ENCODE peak calls at places on chromosomes 12 and 14, in seven cellular contexts. X is heart right ventricle; Q is right atrium auricular region; M is CD8-positive, alpha-beta T cell; Y is tibial nerve; V is tibial artery; S is naive thymus-derived CD4-positive, alpha-beta T cell. G is an unnamed sample.
A peak's percentile ranks its signal among the peaks of the same experiment; 100 is the strongest.

GRCh38 chr12:47778842-47779241 is 5.8 kb downstream of the SLC48A1 start:
- DNase-seq in X (no peak), Q (no peak), M (no peak), Y (no peak), V (no peak), S (no peak), G (no peak)

GRCh38 chr12:113341535-113341934 is 6.6 kb upstream of the SLC8B1 start:
- DNase-seq in X (no peak), Q (no peak), M (no peak), Y (no peak), V (no peak), S (no peak), G (no peak)

GRCh38 chr14:25406818-25407217 is 356.9 kb upstream of the STXBP6 start:
- DNase-seq in X (no peak), Q (no peak), M (no peak), Y (no peak), V (no peak), S (no peak), G (no peak)

GRCh38 chr14:96136361-96136760 is 68.3 kb upstream of the BDKRB2 start:
- DNase-seq in X (no peak), Q (no peak), M (no peak), Y (no peak), V (no peak), S (no peak), G (no peak)

GRCh38 chr12:53982616-53983579 is 2.0 kb upstream of the HOXC10 start:
- DNase-seq in X (no peak), Q (no peak), M (no peak), Y (no peak), V (no peak), S (no peak), G (no peak)

GRCh38 chr14:77864580-77864979 is 64.7 kb downstream of the ADCK1 start:
- DNase-seq in X (no peak), Q (no peak), M (no peak), Y (no peak), V (no peak), S (no peak), G (no peak)

GRCh38 chr12:128290938-128291337 is 24.0 kb downstream of the TMEM132C start:
- DNase-seq in X (no peak), Q (peak; percentile 43), M (no peak), Y (no peak), V (no peak), S (no peak), G (no peak)

GRCh38 chr12:108180255-108181094 is 51.4 kb downstream of the WSCD2 start:
- DNase-seq in X (no peak), Q (no peak), M (no peak), Y (no peak), V (no peak), S (no peak), G (no peak)

GRCh38 chr14:38999949-39000348 is 103.1 kb downstream of the SEC23A start:
- DNase-seq in X (no peak), Q (no peak), M (no peak), Y (no peak), V (no peak), S (no peak), G (no peak)

GRCh38 chr14:49134940-49135339 is 451.2 kb downstream of the RPS29 start:
- DNase-seq in X (no peak), Q (no peak), M (no peak), Y (no peak), V (no peak), S (no peak), G (no peak)

GRCh38 chr14:74649167-74649566 is 37.1 kb upstream of the LTBP2 start:
- DNase-seq in X (no peak), Q (no peak), M (no peak), Y (no peak), V (no peak), S (no peak), G (no peak)

GRCh38 chr14:101412741-101413140 is 148.6 kb upstream of the DIO3 start:
- DNase-seq in X (no peak), Q (no peak), M (no peak), Y (no peak), V (no peak), S (no peak), G (no peak)

GRCh38 chr12:6635375-6635855 is 344 bp downstream of the LPAR5 start:
- DNase-seq in X (no peak), Q (no peak), M (peak; percentile 72), Y (no peak), V (no peak), S (peak; percentile 47), G (no peak)

GRCh38 chr12:95582230-95583058 is 31.2 kb upstream of the USP44 start:
- DNase-seq in X (no peak), Q (no peak), M (no peak), Y (no peak), V (no peak), S (no peak), G (no peak)

GRCh38 chr12:6826734-6827436 is 1.3 kb upstream of the P3H3 start:
- DNase-seq in X (no peak), Q (no peak), M (no peak), Y (no peak), V (no peak), S (no peak), G (no peak)

GRCh38 chr12:54749191-54749818 is 101.1 kb upstream of the DCD start:
- DNase-seq in X (no peak), Q (no peak), M (no peak), Y (peak; percentile 17), V (no peak), S (peak; percentile 44), G (no peak)

GRCh38 chr14:104429291-104429861 is 150.2 kb upstream of the C14orf180 start:
- DNase-seq in X (peak; percentile 13), Q (peak; percentile 34), M (no peak), Y (no peak), V (no peak), S (no peak), G (peak; percentile 54)

GRCh38 chr14:104426771-104427125 is 152.8 kb upstream of the C14orf180 start:
- DNase-seq in X (no peak), Q (peak; percentile 9), M (no peak), Y (no peak), V (no peak), S (no peak), G (no peak)

GRCh38 chr14:104428860-104429259 is 150.7 kb upstream of the C14orf180 start:
- DNase-seq in X (no peak), Q (peak; percentile 30), M (no peak), Y (no peak), V (no peak), S (no peak), G (no peak)

GRCh38 chr14:104427126-104427851 is 152.3 kb upstream of the C14orf180 start:
- DNase-seq in X (no peak), Q (peak; percentile 21), M (no peak), Y (peak; percentile 1), V (no peak), S (no peak), G (no peak)

GRCh38 chr14:104428333-104428851 is 151.2 kb upstream of the C14orf180 start:
- DNase-seq in X (no peak), Q (peak; percentile 13), M (no peak), Y (no peak), V (no peak), S (no peak), G (no peak)
- H3K4me1 ChIP-seq in X (no peaks in the 10 kb centered on the region), Q (peaks cover 9% of the 10 kb centered on the region), M (no peaks in the 10 kb centered on the region), Y (no peaks in the 10 kb centered on the region), V (no peaks in the 10 kb centered on the region), S (no peaks in the 10 kb centered on the region), G (no peaks in the 10 kb centered on the region)

GRCh38 chr14:22526744-22527143 is 62.3 kb downstream of the DAD1 start:
- DNase-seq in X (no peak), Q (no peak), M (no peak), Y (no peak), V (no peak), S (no peak), G (no peak)
- H3K27ac ChIP-seq in X (no peak overlapping the region), Q (no peak overlapping the region), M (peak overlapping the region; percentile 27), Y (no peak overlapping the region), V (no peak overlapping the region), S (peak overlapping the region; percentile 90), G (no peak overlapping the region)

GRCh38 chr12:49655595-49656236 is 32.4 kb downstream of the PRPF40B start:
- DNase-seq in X (no peak), Q (no peak), M (no peak), Y (no peak), V (no peak), S (no peak), G (no peak)
- H3K36me3 ChIP-seq in X (peaks cover 99% of the 10 kb centered on the region), Q (peaks cover 45% of the 10 kb centered on the region), M (peaks cover 15% of the 10 kb centered on the region), Y (peaks cover 14% of the 10 kb centered on the region), V (peaks cover 64% of the 10 kb centered on the region), S (peaks cover 8% of the 10 kb centered on the region), G (peaks cover 19% of the 10 kb centered on the region)

GRCh38 chr12:67394600-67394999 is 125.4 kb downstream of the CAND1 start:
- DNase-seq in X (peak; percentile 41), Q (peak; percentile 83), M (no peak), Y (peak; percentile 30), V (peak; percentile 31), S (no peak), G (peak; percentile 74)

GRCh38 chr12:67388331-67389163 is 119.4 kb downstream of the CAND1 start:
- DNase-seq in X (no peak), Q (no peak), M (no peak), Y (no peak), V (no peak), S (no peak), G (no peak)

GRCh38 chr12:67386869-67387570 is 117.9 kb downstream of the CAND1 start:
- DNase-seq in X (no peak), Q (no peak), M (no peak), Y (no peak), V (no peak), S (no peak), G (no peak)

GRCh38 chr12:67391034-67391433 is 121.9 kb downstream of the CAND1 start:
- DNase-seq in X (no peak), Q (no peak), M (no peak), Y (no peak), V (no peak), S (no peak), G (no peak)

DNA sequence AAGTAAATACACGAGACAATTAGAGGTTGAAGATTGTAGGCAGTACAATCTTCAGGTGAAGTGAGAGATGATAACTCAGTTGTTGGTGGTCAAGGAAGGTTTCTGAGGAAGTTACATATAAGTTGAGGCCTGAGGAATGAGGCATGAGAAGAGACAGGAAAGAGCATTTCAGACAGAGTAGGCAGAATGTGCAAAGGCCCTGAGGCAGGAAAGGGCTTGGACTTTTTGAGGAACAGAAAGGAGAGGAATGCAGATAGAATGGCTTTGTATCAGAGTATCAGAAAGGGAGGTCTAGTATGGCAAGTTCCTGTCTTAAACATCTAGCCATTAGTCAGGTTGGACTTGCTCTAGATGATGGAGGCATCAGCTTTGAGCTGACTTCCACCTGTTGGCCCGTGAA is 122.5 kb downstream of the CAND1 start:
- DNase-seq in X (no peak), Q (no peak), M (no peak), Y (no peak), V (no peak), S (no peak), G (no peak)
- H3K4me1 ChIP-seq in X (no peaks in the 10 kb centered on the region), Q (peaks cover 8% of the 10 kb centered on the region), M (no peaks in the 10 kb centered on the region), Y (no peaks in the 10 kb centered on the region), V (no peaks in the 10 kb centered on the region), S (no peaks in the 10 kb centered on the region), G (peaks cover 4% of the 10 kb centered on the region)

GRCh38 chr12:111099186-111099585 is 178.8 kb upstream of the MYL2 start:
- DNase-seq in X (no peak), Q (no peak), M (no peak), Y (no peak), V (no peak), S (no peak), G (no peak)
- H3K27ac ChIP-seq in X (no peak overlapping the region), Q (no peak overlapping the region), M (no peak overlapping the region), Y (no peak overlapping the region), V (no peak overlapping the region), S (no peak overlapping the region), G (no peak overlapping the region)